ENCODE peak calls at places on chromosomes 16 and 17, in four cellular contexts. W, Q, T and Z are unnamed samples.

GRCh38 chr17:75557075-75557851 is 30.3 kb upstream of the MYO15B start:
- DNase-seq in W (no peak), Q (no peak), T (no peak), Z (peak; percentile 91)

GRCh38 chr17:16962804-16963203 is 9.1 kb downstream of the TNFRSF13B start:
- DNase-seq in W (no peak), Q (no peak), T (no peak), Z (no peak)

GRCh38 chr17:78933959-78934568 is 8.9 kb upstream of the TIMP2 start:
- DNase-seq in W (no peak), Q (peak; percentile 82), T (no peak), Z (peak; percentile 98)

GRCh38 chr16:66205287-66206167 is 161.0 kb upstream of the CDH5 start:
- DNase-seq in W (no peak), Q (no peak), T (no peak), Z (no peak)

GRCh38 chr16:85157813-85158701 is 45.8 kb upstream of the CIBAR2 start:
- DNase-seq in W (no peak), Q (no peak), T (peak; percentile 16), Z (peak; percentile 73)

GRCh38 chr16:73778872-73779271 is 517.7 kb upstream of the PSMD7 start:
- DNase-seq in W (no peak), Q (no peak), T (no peak), Z (no peak)

GRCh38 chr16:57152096-57153093 is 33.4 kb downstream of the PSME3IP1 start:
- DNase-seq in W (no peak), Q (no peak), T (no peak), Z (no peak)

GRCh38 chr16:15548482-15548891 is 94.5 kb downstream of the MARF1 start:
- DNase-seq in W (no peak), Q (no peak), T (no peak), Z (no peak)

GRCh38 chr17:59371426-59372099 is 40.1 kb downstream of the YPEL2 start:
- DNase-seq in W (no peak), Q (no peak), T (no peak), Z (no peak)